ENCODE peak calls at places on chromosomes 1 and 21, in four cellular contexts. G is stimulated activated CD4-positive, alpha-beta T cell treated with anti-CD3 and anti-CD28 coated beads, Interleukin-4, amount 100 ng/mL, for 48 hours; R is HEK293T; J is uterus. X is an unnamed sample.

GRCh38 chr1:156551866-156552265 is 20.5 kb downstream of the IQGAP3 start:
- DNase-seq in G (no peak), R (no peak), J (no peak), X (no peak)

GRCh38 chr21:25895565-25896205 is 160.9 kb downstream of the GABPA start:
- DNase-seq in G (no peak), R (no peak), J (no peak), X (peak; percentile 80)

GRCh38 chr1:51799372-51799771 is 79.2 kb downstream of the NRDC start:
- DNase-seq in G (no peak), R (no peak), J (no peak), X (no peak)

GRCh38 chr1:16065197-16065576 is 8.3 kb downstream of the FAM131C start:
- DNase-seq in G (no peak), R (no peak), J (no peak), X (no peak)

GRCh38 chr1:204222006-204222872 is 8.5 kb upstream of the GOLT1A start:
- DNase-seq in G (no peak), R (no peak), J (no peak), X (no peak)

GRCh38 chr1:16376971-16377370 is 9.9 kb downstream of the SZRD1 start:
- DNase-seq in G (no peak), R (no peak), J (no peak), X (no peak)

GRCh38 chr1:110418729-110419128 is 11.2 kb upstream of the LAMTOR5 start:
- DNase-seq in G (no peak), R (no peak), J (no peak), X (no peak)

GRCh38 chr1:212379366-212379765 is 35.3 kb downstream of the PACC1 start:
- DNase-seq in G (no peak), R (no peak), J (no peak), X (no peak)

GRCh38 chr1:38014171-38014570 is 1.6 kb downstream of the UTP11 start:
- DNase-seq in G (no peak), R (no peak), J (no peak), X (no peak)

GRCh38 chr1:162252209-162252608 is 124.4 kb downstream of the SPATA46 start:
- DNase-seq in G (no peak), R (no peak), J (no peak), X (no peak)

GRCh38 chr1:37793773-37794371 is at the start of gene MANEAL:
- DNase-seq in G (no peak), R (peak; percentile 79), J (no peak), X (peak; percentile 41)

GRCh38 chr1:62978056-62978455 is 194.1 kb downstream of the ATG4C start:
- DNase-seq in G (no peak), R (no peak), J (no peak), X (no peak)

GRCh38 chr1:181127898-181128453 is 39.5 kb downstream of the IER5 start:
- DNase-seq in G (no peak), R (no peak), J (no peak), X (no peak)

GRCh38 chr1:33612877-33613487 is 140.5 kb downstream of the ZSCAN20 start:
- DNase-seq in G (peak; percentile 32), R (peak; percentile 90), J (peak; percentile 21), X (peak; percentile 5)

GRCh38 chr1:18999287-18999852 is 42.9 kb upstream of the IFFO2 start:
- DNase-seq in G (no peak), R (no peak), J (peak; percentile 29), X (no peak)

GRCh38 chr1:203480084-203480483 is 4.5 kb downstream of the PRELP start:
- DNase-seq in G (no peak), R (no peak), J (peak; percentile 72), X (no peak)

GRCh38 chr1:41378999-41379740 is 17.9 kb downstream of the FOXO6 start:
- DNase-seq in G (no peak), R (no peak), J (no peak), X (no peak)

GRCh38 chr1:70768211-70768610 is 279.4 kb downstream of the PTGER3 start:
- DNase-seq in G (no peak), R (no peak), J (no peak), X (no peak)

GRCh38 chr1:24704411-24705259 is 40.6 kb upstream of the CLIC4 start:
- DNase-seq in G (no peak), R (no peak), J (peak; percentile 34), X (no peak)

X was measured in NCI-H446 treated with DMSO at 0.1 percent for 48 hours.